ENCODE peak calls at places on chromosomes 2 and 18, in nine cellular contexts. One of them, this sample, is unnamed.

GRCh38 chr18:63979409-63979908 is 9.6 kb downstream of the SERPINB8 start:
- DNase-seq in neural crest cell: peak; percentile 45
- DNase-seq in GM13977: peak; percentile 55
- DNase-seq in central memory CD4-positive, alpha-beta T cell: peak; percentile 26
- DNase-seq in right cardiac atrium: no peak
- DNase-seq in Daoy: peak; percentile 38
- DNase-seq in endothelial cell of umbilical vein: peak; percentile 73
- DNase-seq in choroid plexus epithelial cell: peak; percentile 84
- DNase-seq in effector memory CD4-positive, alpha-beta T cell: no peak
- DNase-seq in this sample: peak; percentile 55

GRCh38 chr2:111632661-111633060 is 251.3 kb downstream of the ANAPC1 start:
- DNase-seq in endothelial cell of umbilical vein: no peak
- DNase-seq in Daoy: peak; percentile 28
- DNase-seq in effector memory CD4-positive, alpha-beta T cell: no peak
- DNase-seq in choroid plexus epithelial cell: peak; percentile 52
- DNase-seq in GM13977: peak; percentile 48
- DNase-seq in central memory CD4-positive, alpha-beta T cell: no peak
- DNase-seq in right cardiac atrium: no peak
- DNase-seq in neural crest cell: no peak
- DNase-seq in this sample: no peak

GRCh38 chr2:232385660-232386489 is 7.3 kb downstream of the ALPP start:
- DNase-seq in central memory CD4-positive, alpha-beta T cell: no peak
- DNase-seq in right cardiac atrium: no peak
- DNase-seq in GM13977: no peak
- DNase-seq in neural crest cell: no peak
- DNase-seq in Daoy: peak; percentile 84
- DNase-seq in effector memory CD4-positive, alpha-beta T cell: no peak
- DNase-seq in choroid plexus epithelial cell: peak; percentile 99
- DNase-seq in endothelial cell of umbilical vein: peak; percentile 17
- DNase-seq in this sample: peak; percentile 79

GRCh38 chr18:56162871-56163270 is 475.5 kb downstream of the TXNL1 start:
- DNase-seq in GM13977: no peak
- DNase-seq in effector memory CD4-positive, alpha-beta T cell: no peak
- DNase-seq in endothelial cell of umbilical vein: no peak
- DNase-seq in neural crest cell: no peak
- DNase-seq in Daoy: no peak
- DNase-seq in central memory CD4-positive, alpha-beta T cell: no peak
- DNase-seq in right cardiac atrium: no peak
- DNase-seq in choroid plexus epithelial cell: peak; percentile 23
- DNase-seq in this sample: no peak

GRCh38 chr2:169294001-169294675 is 68.2 kb downstream of the LRP2 start:
- DNase-seq in Daoy: no peak
- DNase-seq in endothelial cell of umbilical vein: no peak
- DNase-seq in right cardiac atrium: no peak
- DNase-seq in central memory CD4-positive, alpha-beta T cell: no peak
- DNase-seq in GM13977: no peak
- DNase-seq in effector memory CD4-positive, alpha-beta T cell: no peak
- DNase-seq in choroid plexus epithelial cell: no peak
- DNase-seq in neural crest cell: no peak
- DNase-seq in this sample: no peak

GRCh38 chr2:67984600-67984999 is 78.2 kb downstream of the C1D start:
- DNase-seq in neural crest cell: no peak
- DNase-seq in choroid plexus epithelial cell: no peak
- DNase-seq in endothelial cell of umbilical vein: peak; percentile 37
- DNase-seq in central memory CD4-positive, alpha-beta T cell: no peak
- DNase-seq in GM13977: no peak
- DNase-seq in Daoy: no peak
- DNase-seq in effector memory CD4-positive, alpha-beta T cell: no peak
- DNase-seq in right cardiac atrium: no peak
- DNase-seq in this sample: no peak

GRCh38 chr2:100470898-100471514 is 724 bp downstream of the NMS start:
- DNase-seq in GM13977: no peak
- DNase-seq in choroid plexus epithelial cell: peak; percentile 13
- DNase-seq in effector memory CD4-positive, alpha-beta T cell: no peak
- DNase-seq in central memory CD4-positive, alpha-beta T cell: no peak
- DNase-seq in right cardiac atrium: peak; percentile 61
- DNase-seq in Daoy: peak; percentile 30
- DNase-seq in endothelial cell of umbilical vein: no peak
- DNase-seq in neural crest cell: peak; percentile 78
- DNase-seq in this sample: no peak

GRCh38 chr2:4110273-4110672 is 406.9 kb downstream of the DCDC2C start:
- DNase-seq in central memory CD4-positive, alpha-beta T cell: no peak
- DNase-seq in endothelial cell of umbilical vein: no peak
- DNase-seq in GM13977: no peak
- DNase-seq in right cardiac atrium: no peak
- DNase-seq in neural crest cell: no peak
- DNase-seq in Daoy: no peak
- DNase-seq in choroid plexus epithelial cell: no peak
- DNase-seq in effector memory CD4-positive, alpha-beta T cell: no peak
- DNase-seq in this sample: no peak

GRCh38 chr18:14920976-14921375 is 173.0 kb downstream of the ANKRD30B start:
- DNase-seq in endothelial cell of umbilical vein: no peak
- DNase-seq in neural crest cell: no peak
- DNase-seq in Daoy: no peak
- DNase-seq in GM13977: no peak
- DNase-seq in choroid plexus epithelial cell: no peak
- DNase-seq in effector memory CD4-positive, alpha-beta T cell: no peak
- DNase-seq in right cardiac atrium: no peak
- DNase-seq in central memory CD4-positive, alpha-beta T cell: no peak
- DNase-seq in this sample: no peak